ENCODE peak calls at places on chromosome 1, in ten cellular contexts. One of them, this sample, is unnamed.

GRCh38 chr1:181090653-181091126 is 2.2 kb downstream of the IER5 start:
- DNase-seq in HCT116: no peak
- DNase-seq in CD8-positive, alpha-beta T cell: no peak
- DNase-seq in astrocyte of the spinal cord: no peak
- DNase-seq in uterus: no peak
- DNase-seq in bronchial epithelial cell: peak
- DNase-seq in body of pancreas: no peak
- DNase-seq in GM23338: no peak
- DNase-seq in H1: no peak
- DNase-seq in colonic mucosa: peak
- DNase-seq in this sample: no peak

GRCh38 chr1:54416435-54416834 is 10.2 kb upstream of the SSBP3 start:
- DNase-seq in GM23338: no peak
- DNase-seq in body of pancreas: no peak
- DNase-seq in astrocyte of the spinal cord: no peak
- DNase-seq in HCT116: no peak
- DNase-seq in colonic mucosa: no peak
- DNase-seq in bronchial epithelial cell: no peak
- DNase-seq in H1: no peak
- DNase-seq in uterus: no peak
- DNase-seq in CD8-positive, alpha-beta T cell: no peak
- DNase-seq in this sample: no peak

GRCh38 chr1:219660666-219661463 is 48.0 kb upstream of the ZC3H11B start:
- DNase-seq in HCT116: peak
- DNase-seq in bronchial epithelial cell: peak
- DNase-seq in uterus: peak
- DNase-seq in astrocyte of the spinal cord: peak
- DNase-seq in body of pancreas: peak
- DNase-seq in H1: peak
- DNase-seq in colonic mucosa: peak
- DNase-seq in GM23338: peak
- DNase-seq in CD8-positive, alpha-beta T cell: no peak
- DNase-seq in this sample: peak

GRCh38 chr1:110383311-110383990 is 7.4 kb downstream of the SLC16A4 start:
- DNase-seq in astrocyte of the spinal cord: no peak
- DNase-seq in GM23338: no peak
- DNase-seq in bronchial epithelial cell: peak
- DNase-seq in HCT116: no peak
- DNase-seq in colonic mucosa: no peak
- DNase-seq in CD8-positive, alpha-beta T cell: no peak
- DNase-seq in body of pancreas: no peak
- DNase-seq in H1: no peak
- DNase-seq in uterus: no peak
- DNase-seq in this sample: no peak

GRCh38 chr1:231040800-231041704 is 998 bp upstream of the FAM89A start:
- DNase-seq in colonic mucosa: no peak
- DNase-seq in uterus: peak
- DNase-seq in astrocyte of the spinal cord: no peak
- DNase-seq in bronchial epithelial cell: no peak
- DNase-seq in CD8-positive, alpha-beta T cell: no peak
- DNase-seq in HCT116: no peak
- DNase-seq in H1: no peak
- DNase-seq in body of pancreas: peak
- DNase-seq in GM23338: peak
- DNase-seq in this sample: no peak

GRCh38 chr1:208127791-208128408 is 116.3 kb downstream of the PLXNA2 start:
- DNase-seq in uterus: no peak
- DNase-seq in H1: no peak
- DNase-seq in astrocyte of the spinal cord: no peak
- DNase-seq in GM23338: peak
- DNase-seq in body of pancreas: no peak
- DNase-seq in HCT116: no peak
- DNase-seq in CD8-positive, alpha-beta T cell: no peak
- DNase-seq in colonic mucosa: no peak
- DNase-seq in bronchial epithelial cell: no peak
- DNase-seq in this sample: no peak

GRCh38 chr1:17819129-17819802 is 64.1 kb downstream of the ACTL8 start:
- DNase-seq in colonic mucosa: no peak
- DNase-seq in GM23338: no peak
- DNase-seq in body of pancreas: no peak
- DNase-seq in HCT116: no peak
- DNase-seq in uterus: no peak
- DNase-seq in H1: no peak
- DNase-seq in astrocyte of the spinal cord: no peak
- DNase-seq in bronchial epithelial cell: no peak
- DNase-seq in CD8-positive, alpha-beta T cell: no peak
- DNase-seq in this sample: no peak

GRCh38 chr1:36359383-36359782 is 26.3 kb downstream of the STK40 start:
- DNase-seq in uterus: no peak
- DNase-seq in H1: no peak
- DNase-seq in astrocyte of the spinal cord: no peak
- DNase-seq in GM23338: no peak
- DNase-seq in bronchial epithelial cell: no peak
- DNase-seq in CD8-positive, alpha-beta T cell: no peak
- DNase-seq in colonic mucosa: no peak
- DNase-seq in body of pancreas: no peak
- DNase-seq in HCT116: no peak
- DNase-seq in this sample: no peak

GRCh38 chr1:60866884-60867648 is 215.3 kb upstream of the NFIA start:
- DNase-seq in HCT116: no peak
- DNase-seq in uterus: no peak
- DNase-seq in GM23338: no peak
- DNase-seq in CD8-positive, alpha-beta T cell: no peak
- DNase-seq in body of pancreas: no peak
- DNase-seq in bronchial epithelial cell: no peak
- DNase-seq in colonic mucosa: no peak
- DNase-seq in H1: no peak
- DNase-seq in astrocyte of the spinal cord: no peak
- DNase-seq in this sample: no peak

GRCh38 chr1:163361123-163361934 is 39.6 kb downstream of the NUF2 start:
- DNase-seq in CD8-positive, alpha-beta T cell: no peak
- DNase-seq in bronchial epithelial cell: peak
- DNase-seq in colonic mucosa: no peak
- DNase-seq in HCT116: peak
- DNase-seq in uterus: no peak
- DNase-seq in H1: no peak
- DNase-seq in astrocyte of the spinal cord: no peak
- DNase-seq in GM23338: peak
- DNase-seq in body of pancreas: no peak
- DNase-seq in this sample: no peak

GRCh38 chr1:224684920-224685547 is 68.9 kb downstream of the CNIH3 start:
- DNase-seq in bronchial epithelial cell: no peak
- DNase-seq in GM23338: no peak
- DNase-seq in colonic mucosa: no peak
- DNase-seq in HCT116: no peak
- DNase-seq in uterus: no peak
- DNase-seq in astrocyte of the spinal cord: no peak
- DNase-seq in H1: no peak
- DNase-seq in CD8-positive, alpha-beta T cell: no peak
- DNase-seq in body of pancreas: no peak
- DNase-seq in this sample: no peak

DNA sequence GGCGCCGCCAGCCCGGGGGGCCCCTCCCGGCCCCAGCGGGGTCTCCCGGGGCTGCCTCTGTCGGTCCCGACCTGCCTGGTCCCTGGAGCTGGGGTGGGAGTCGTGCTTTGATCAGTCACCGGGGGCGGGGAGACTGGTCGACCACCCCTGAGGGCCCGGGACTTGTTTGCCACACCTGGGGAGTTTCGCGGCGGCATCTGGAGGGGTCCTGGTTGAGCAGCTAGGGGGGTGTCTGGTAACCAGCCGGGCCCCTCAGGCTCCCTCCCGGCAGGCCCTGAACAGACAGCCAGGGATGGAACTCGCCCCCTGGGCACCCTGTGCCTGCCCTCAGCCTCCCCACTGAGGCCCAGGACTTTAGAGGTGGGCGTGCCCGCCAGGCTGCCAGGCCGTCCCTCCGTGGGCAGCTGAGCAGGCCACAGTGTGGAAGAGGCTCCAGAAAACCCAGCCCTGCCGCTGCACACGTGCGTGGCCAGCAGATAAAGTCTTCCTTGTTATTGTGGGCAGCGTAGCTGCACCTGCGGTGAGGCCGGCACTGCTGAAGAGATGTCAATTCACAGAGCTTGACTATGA is 13.3 kb upstream of the SAMD11 start:
- DNase-seq in H1: no peak
- DNase-seq in bronchial epithelial cell: no peak
- DNase-seq in CD8-positive, alpha-beta T cell: no peak
- DNase-seq in colonic mucosa: peak
- DNase-seq in astrocyte of the spinal cord: no peak
- DNase-seq in uterus: peak
- DNase-seq in HCT116: no peak
- DNase-seq in body of pancreas: no peak
- DNase-seq in GM23338: no peak
- DNase-seq in this sample: no peak
- TF ChIP-seq CTCF in H1: no peak
- TF ChIP-seq CTCF in bronchial epithelial cell: no peak
- TF ChIP-seq CTCF in CD8-positive, alpha-beta T cell: no peak
- TF ChIP-seq CTCF in colonic mucosa: no peak
- TF ChIP-seq CTCF in astrocyte of the spinal cord: no peak
- TF ChIP-seq CTCF in uterus: no peak
- TF ChIP-seq CTCF in HCT116: no peak
- TF ChIP-seq CTCF in body of pancreas: no peak
- TF ChIP-seq CTCF in GM23338: no peak
- TF ChIP-seq CTCF in this sample: no peak

DNA sequence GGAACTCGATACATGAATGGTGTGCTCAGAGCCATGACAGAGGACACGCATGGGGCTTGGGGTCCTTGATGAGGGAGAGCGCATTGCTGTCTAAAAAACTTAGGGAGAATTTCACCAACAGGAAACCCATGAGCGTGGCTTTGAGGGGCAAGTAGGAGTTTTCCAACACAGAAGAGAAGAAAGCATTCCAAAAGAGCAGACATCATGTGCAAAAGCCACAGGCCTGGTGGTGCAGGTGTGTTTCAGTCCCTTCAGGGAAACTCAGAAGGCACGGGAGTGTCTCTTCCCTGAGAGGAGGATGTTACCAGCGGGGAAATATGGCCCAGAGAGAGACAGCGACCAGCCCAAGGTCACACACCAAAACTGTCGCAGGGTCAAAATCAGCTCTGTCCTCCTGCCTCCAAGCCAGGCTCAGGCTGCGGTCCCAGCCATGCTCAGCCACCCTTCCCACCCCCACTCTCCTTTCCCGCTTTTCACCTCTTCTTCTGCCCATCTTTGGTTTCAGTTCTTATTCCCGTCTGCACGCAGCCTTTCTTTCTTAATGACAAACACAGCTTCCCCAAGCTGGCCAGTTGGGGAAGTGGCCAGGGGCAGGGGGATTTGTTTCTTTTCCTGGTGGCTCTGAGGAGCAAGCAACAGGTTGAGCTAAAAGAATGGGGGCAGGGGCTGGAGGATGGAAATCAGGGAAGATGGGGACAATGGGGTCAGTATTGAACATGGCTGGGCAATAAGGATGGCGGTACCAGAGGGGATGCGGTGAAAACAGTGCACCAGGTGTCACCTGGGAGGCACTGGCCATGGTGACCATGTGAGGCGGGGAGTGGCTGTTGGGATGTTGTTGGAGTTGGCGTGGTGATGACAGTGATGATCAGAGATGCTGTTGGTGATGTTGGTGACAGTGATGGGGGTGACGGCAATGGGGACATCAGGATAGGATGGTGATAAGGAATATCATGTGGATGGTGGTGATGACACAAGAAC is 10.3 kb downstream of the LAPTM5 start:
- DNase-seq in CD8-positive, alpha-beta T cell: no peak
- DNase-seq in colonic mucosa: no peak
- DNase-seq in bronchial epithelial cell: no peak
- DNase-seq in uterus: no peak
- DNase-seq in body of pancreas: no peak
- DNase-seq in GM23338: no peak
- DNase-seq in astrocyte of the spinal cord: no peak
- DNase-seq in H1: no peak
- DNase-seq in HCT116: no peak
- DNase-seq in this sample: no peak
- H3K4me3 ChIP-seq in CD8-positive, alpha-beta T cell: peak
- H3K4me3 ChIP-seq in colonic mucosa: no peak
- H3K4me3 ChIP-seq in bronchial epithelial cell: no peak
- H3K4me3 ChIP-seq in uterus: no peak
- H3K4me3 ChIP-seq in body of pancreas: no peak
- H3K4me3 ChIP-seq in GM23338: no peak
- H3K4me3 ChIP-seq in astrocyte of the spinal cord: no peak
- H3K4me3 ChIP-seq in H1: no peak
- H3K4me3 ChIP-seq in HCT116: no peak
- H3K4me3 ChIP-seq in this sample: no peak

DNA sequence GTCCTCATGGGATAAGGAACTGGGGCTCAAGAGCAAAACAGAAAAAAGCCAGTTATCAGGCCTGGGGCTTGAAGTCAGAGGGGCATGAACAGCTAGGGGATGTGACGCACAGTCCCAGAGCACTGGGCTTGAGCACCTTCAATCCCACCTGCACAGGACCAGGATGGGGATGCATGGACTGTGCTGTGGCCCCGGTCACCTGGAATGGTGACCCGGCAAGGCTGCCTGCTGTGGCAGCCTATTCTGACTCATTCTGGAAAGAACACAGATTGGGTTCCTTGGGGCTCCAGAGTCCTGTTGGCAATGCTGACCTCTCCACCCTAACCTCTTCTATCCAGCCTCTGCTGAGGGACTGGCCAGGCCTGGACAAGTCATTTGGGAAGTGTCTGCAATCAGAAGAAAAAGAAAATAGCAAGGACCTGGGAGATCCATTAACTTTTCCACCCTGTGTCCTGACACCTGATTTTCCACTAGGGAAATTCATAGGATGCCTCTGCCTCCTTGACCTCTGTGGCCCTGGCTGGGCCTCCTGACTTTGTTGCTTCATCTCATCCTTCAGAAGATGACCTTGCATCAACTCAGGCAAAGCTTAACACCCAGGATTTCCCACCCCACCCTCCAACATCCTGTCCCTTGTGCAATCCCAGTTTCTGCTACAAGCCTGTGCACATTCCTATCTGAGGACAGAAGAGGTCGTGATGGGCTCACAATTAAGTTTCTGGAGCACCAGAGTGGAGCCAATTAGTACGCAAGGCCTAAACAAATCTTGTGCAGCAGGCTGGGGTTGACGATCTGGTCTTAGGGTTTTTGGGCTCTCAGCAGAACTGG is 17.9 kb upstream of the FMOD start:
- DNase-seq in CD8-positive, alpha-beta T cell: no peak
- DNase-seq in HCT116: no peak
- DNase-seq in H1: no peak
- DNase-seq in uterus: peak
- DNase-seq in colonic mucosa: peak
- DNase-seq in GM23338: no peak
- DNase-seq in bronchial epithelial cell: peak
- DNase-seq in body of pancreas: no peak
- DNase-seq in astrocyte of the spinal cord: no peak
- DNase-seq in this sample: no peak
- TF ChIP-seq CTCF in CD8-positive, alpha-beta T cell: no peak
- TF ChIP-seq CTCF in HCT116: no peak
- TF ChIP-seq CTCF in H1: no peak
- TF ChIP-seq CTCF in uterus: peak
- TF ChIP-seq CTCF in colonic mucosa: no peak
- TF ChIP-seq CTCF in GM23338: no peak
- TF ChIP-seq CTCF in bronchial epithelial cell: peak
- TF ChIP-seq CTCF in body of pancreas: no peak
- TF ChIP-seq CTCF in astrocyte of the spinal cord: no peak
- TF ChIP-seq CTCF in this sample: no peak

DNA sequence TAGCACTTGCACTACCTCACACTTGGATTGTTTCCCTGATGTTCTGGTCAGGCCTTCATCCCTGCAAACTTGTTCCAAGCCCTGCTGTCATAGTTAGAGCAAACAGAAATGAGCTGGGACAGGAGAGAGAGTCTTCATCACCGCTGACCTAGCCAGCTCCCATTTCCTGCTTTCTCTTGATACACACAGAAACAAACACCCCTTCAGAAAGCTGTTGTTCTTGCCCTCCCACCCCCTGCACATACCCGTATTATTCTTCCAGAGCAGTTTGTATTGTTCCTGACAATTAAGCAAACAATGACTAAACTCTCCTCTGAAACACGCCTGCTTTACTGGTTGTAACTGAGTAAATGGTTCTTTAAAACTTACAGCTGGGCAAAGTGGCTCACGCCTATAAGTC is 2.9 kb upstream of the SYT2 start:
- DNase-seq in CD8-positive, alpha-beta T cell: no peak
- DNase-seq in bronchial epithelial cell: peak
- DNase-seq in uterus: no peak
- DNase-seq in body of pancreas: no peak
- DNase-seq in astrocyte of the spinal cord: no peak
- DNase-seq in H1: no peak
- DNase-seq in colonic mucosa: no peak
- DNase-seq in GM23338: no peak
- DNase-seq in HCT116: no peak
- DNase-seq in this sample: no peak
- H3K4me3 ChIP-seq in CD8-positive, alpha-beta T cell: no peak
- H3K4me3 ChIP-seq in bronchial epithelial cell: no peak
- H3K4me3 ChIP-seq in uterus: no peak
- H3K4me3 ChIP-seq in body of pancreas: no peak
- H3K4me3 ChIP-seq in astrocyte of the spinal cord: no peak
- H3K4me3 ChIP-seq in H1: no peak
- H3K4me3 ChIP-seq in colonic mucosa: no peak
- H3K4me3 ChIP-seq in GM23338: peak
- H3K4me3 ChIP-seq in HCT116: no peak
- H3K4me3 ChIP-seq in this sample: no peak